ENCODE peak calls at places on chromosomes 6 and 20, in seven cellular contexts. M is hepatocyte, E is GM23248, L is PC-3, R is fibroblast of lung, B is MM.1S, G is K562. W is an unnamed sample.
A peak's percentile ranks its signal among the peaks of the same experiment; 100 is the strongest.

GRCh38 chr6:4664911-4665310 is 111.3 kb upstream of the CDYL start:
- DNase-seq in G (no peak), R (no peak), M (no peak), E (no peak), L (no peak), B (no peak), W (no peak)

GRCh38 chr20:33477386-33478234 is 12.3 kb upstream of the CBFA2T2 start:
- DNase-seq in B (no peak), R (no peak), E (no peak), M (no peak), G (no peak), L (no peak), W (no peak)

GRCh38 chr6:44542401-44543116 is 155.1 kb downstream of the CDC5L start:
- DNase-seq in R (no peak), L (no peak), M (no peak), G (no peak), B (no peak), E (peak; percentile 50), W (no peak)

GRCh38 chr6:169885831-169886230 is 134.4 kb downstream of the ERMARD start:
- DNase-seq in E (no peak), G (no peak), B (no peak), M (no peak), R (no peak), L (no peak), W (no peak)

GRCh38 chr6:169972736-169973135 is 221.3 kb downstream of the ERMARD start:
- DNase-seq in B (no peak), L (no peak), R (no peak), G (no peak), M (no peak), E (no peak), W (no peak)

GRCh38 chr20:18628330-18628941 is 40.6 kb downstream of the DTD1 start:
- DNase-seq in G (no peak), M (peak; percentile 32), R (no peak), L (peak; percentile 56), B (no peak), E (peak; percentile 15), W (peak; percentile 12)

GRCh38 chr6:158272324-158272723 is 39.9 kb upstream of the TULP4 start:
- DNase-seq in M (no peak), R (no peak), E (no peak), G (no peak), L (no peak), B (no peak), W (no peak)

GRCh38 chr6:53707108-53707897 is 41.7 kb upstream of the KLHL31 start:
- DNase-seq in L (no peak), B (no peak), G (no peak), E (no peak), R (peak; percentile 54), M (no peak), W (no peak)

GRCh38 chr6:45956176-45956575 is 59.5 kb downstream of the CLIC5 start:
- DNase-seq in L (no peak), G (no peak), M (no peak), R (no peak), E (no peak), B (no peak), W (no peak)

GRCh38 chr6:161035981-161036263 is 44.4 kb downstream of the MAP3K4 start:
- DNase-seq in M (no peak), G (no peak), E (no peak), L (no peak), R (no peak), B (no peak), W (no peak)

GRCh38 chr6:147467891-147468290 is 40.6 kb upstream of the SAMD5 start:
- DNase-seq in G (no peak), B (no peak), M (no peak), R (no peak), E (no peak), L (no peak), W (no peak)

GRCh38 chr6:111356551-111356950 is 126.5 kb downstream of the REV3L start:
- DNase-seq in M (no peak), E (no peak), B (no peak), R (no peak), G (no peak), L (no peak), W (no peak)

GRCh38 chr6:110938176-110938575 is 20.3 kb upstream of the GTF3C6 start:
- DNase-seq in B (no peak), R (peak; percentile 17), L (peak; percentile 14), E (peak; percentile 45), G (no peak), M (no peak), W (no peak)

GRCh38 chr6:39221115-39221514 is 8.2 kb downstream of the KCNK5 start:
- DNase-seq in M (no peak), E (no peak), B (no peak), L (no peak), G (no peak), R (no peak), W (no peak)

GRCh38 chr6:166003569-166003968 is 164.1 kb downstream of the TBXT start:
- DNase-seq in G (no peak), E (no peak), L (no peak), M (no peak), B (no peak), R (no peak), W (no peak)

GRCh38 chr6:134058622-134059366 is 6.4 kb upstream of the SLC2A12 start:
- DNase-seq in R (peak; percentile 39), M (no peak), L (no peak), G (no peak), B (no peak), E (peak; percentile 36), W (no peak)

GRCh38 chr6:137443901-137444300 is 50.3 kb downstream of the OLIG3 start:
- DNase-seq in E (no peak), B (no peak), L (no peak), G (no peak), R (no peak), M (no peak), W (no peak)

GRCh38 chr20:23641936-23642751 is 4.4 kb upstream of the CST3 start:
- DNase-seq in L (peak; percentile 75), M (peak; percentile 62), R (peak; percentile 72), B (no peak), E (peak; percentile 69), G (no peak), W (peak; percentile 30)

GRCh38 chr6:15429146-15430110 is 183.6 kb downstream of the JARID2 start:
- DNase-seq in B (no peak), G (no peak), R (peak; percentile 85), M (no peak), L (no peak), E (peak; percentile 93), W (no peak)

GRCh38 chr6:17115251-17116089 is 13.6 kb downstream of the STMND1 start:
- DNase-seq in E (peak; percentile 90), G (no peak), M (peak; percentile 75), L (peak; percentile 88), B (no peak), R (peak; percentile 95), W (no peak)

GRCh38 chr6:36642913-36643817 is 35.3 kb upstream of the CDKN1A start:
- DNase-seq in B (no peak), R (peak; percentile 86), E (peak; percentile 96), L (peak; percentile 87), G (no peak), M (peak; percentile 90), W (no peak)

GRCh38 chr6:167573461-167574215 is 248.8 kb downstream of the TTLL2 start:
- DNase-seq in L (no peak), B (peak; percentile 7), E (no peak), M (no peak), R (peak; percentile 22), G (no peak), W (no peak)

GRCh38 chr6:136226027-136226673 is 24.0 kb downstream of the MTFR2 start:
- DNase-seq in B (peak; percentile 39), R (peak; percentile 27), L (peak; percentile 68), M (peak; percentile 65), E (peak; percentile 72), G (peak; percentile 78), W (peak; percentile 53)

GRCh38 chr6:55239099-55239498 is 64.8 kb downstream of the HCRTR2 start:
- DNase-seq in L (peak; percentile 16), E (no peak), M (peak; percentile 9), R (peak; percentile 53), G (no peak), B (no peak), W (no peak)

DNA sequence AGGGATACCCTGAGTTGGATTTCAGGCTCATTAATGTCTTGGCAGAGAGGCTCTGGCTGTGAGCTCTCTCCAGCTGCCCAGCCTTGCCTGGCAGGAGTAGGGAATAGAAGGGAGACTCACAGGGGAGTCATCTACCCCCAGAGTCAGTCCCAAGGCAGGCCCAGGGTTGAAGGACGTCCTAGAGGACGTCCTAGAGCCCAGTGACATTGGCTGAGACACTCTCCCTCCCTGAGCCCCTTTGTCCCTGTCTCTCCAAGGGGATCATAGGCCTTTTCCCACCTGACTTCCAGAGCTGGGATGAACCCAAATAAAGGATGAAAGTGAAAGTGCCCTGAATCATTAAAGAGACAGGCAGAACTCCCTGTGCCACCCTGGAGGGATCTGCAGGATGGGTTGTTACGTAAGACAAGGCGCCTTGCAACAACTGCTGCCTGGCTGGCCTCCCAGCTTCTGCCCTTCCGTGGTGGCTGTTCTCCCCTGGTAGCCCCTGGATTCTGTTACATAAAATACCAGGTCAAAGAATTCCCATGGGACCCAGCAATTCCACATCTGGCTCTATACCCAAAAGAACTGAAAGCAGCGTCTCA is 53.6 kb upstream of the SIRPA start:
- DNase-seq in G (no peak), M (no peak), B (no peak), E (peak; percentile 66), R (no peak), L (no peak), W (no peak)
- H2AFZ ChIP-seq in G (no peak overlapping the region), M (no peak overlapping the region), B (no peak overlapping the region), E (no peak overlapping the region), R (no peak overlapping the region), L (no peak overlapping the region), W (no peak overlapping the region)

DNA sequence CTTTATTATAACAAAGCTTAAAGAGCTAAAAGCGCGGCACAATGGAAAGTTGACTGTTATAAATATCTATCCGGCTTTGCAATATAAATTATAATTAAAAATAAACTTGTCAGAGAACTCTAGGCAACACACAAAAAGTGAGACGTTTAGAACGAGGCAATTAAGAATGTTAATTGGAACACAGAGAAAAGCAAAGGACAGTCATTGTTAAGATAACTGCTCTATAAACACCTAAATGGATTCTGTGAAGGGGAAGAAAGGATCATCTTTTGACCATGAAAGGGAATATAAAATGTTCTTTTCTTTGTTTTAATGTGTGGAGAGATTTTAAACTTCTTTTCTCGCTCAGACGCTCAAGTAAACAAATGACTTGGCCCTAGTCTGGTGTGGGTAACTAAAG is 9.2 kb upstream of the SALL4 start:
- DNase-seq in R (no peak), L (no peak), E (no peak), M (no peak), B (no peak), G (no peak), W (no peak)
- H2AFZ ChIP-seq in R (no peak overlapping the region), L (no peak overlapping the region), E (no peak overlapping the region), M (peak overlapping the region; percentile 22), B (no peak overlapping the region), G (no peak overlapping the region), W (no peak overlapping the region)

GRCh38 chr6:3368701-3369100 is 88.1 kb downstream of the SLC22A23 start:
- DNase-seq in M (no peak), E (no peak), L (no peak), R (no peak), B (no peak), G (no peak), W (no peak)
- H2AFZ ChIP-seq in M (no peak overlapping the region), E (no peak overlapping the region), L (no peak overlapping the region), R (no peak overlapping the region), B (no peak overlapping the region), G (no peak overlapping the region), W (no peak overlapping the region)

DNA sequence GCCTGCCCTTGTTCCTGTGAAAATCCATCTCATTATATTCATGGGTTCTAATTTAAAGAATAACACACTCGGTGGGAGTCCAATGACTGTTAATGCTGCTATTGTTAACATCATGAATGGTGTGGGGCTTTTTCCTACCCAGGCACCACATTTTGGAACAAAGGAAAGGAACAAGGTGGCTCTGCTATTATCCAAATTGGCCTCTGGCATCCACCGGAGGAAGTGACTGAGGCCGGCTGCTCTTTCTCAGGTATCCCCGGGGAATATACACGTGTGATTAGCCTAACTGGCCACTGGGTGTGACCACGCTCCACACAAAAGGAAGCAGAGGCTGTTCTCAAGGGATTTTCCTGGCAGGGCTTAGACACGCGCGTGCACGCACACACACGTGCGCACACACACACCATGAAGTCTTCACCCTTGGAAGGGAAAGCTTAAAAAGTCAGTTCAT is 601.2 kb upstream of the ARID1B start:
- DNase-seq in G (no peak), M (peak; percentile 37), B (no peak), L (peak; percentile 33), R (no peak), E (no peak), W (no peak)
- H2AFZ ChIP-seq in G (no peak overlapping the region), M (no peak overlapping the region), B (no peak overlapping the region), L (no peak overlapping the region), R (no peak overlapping the region), E (no peak overlapping the region), W (no peak overlapping the region)